ENCODE peak calls at places on chromosomes 4 and X, in ten cellular contexts. M, U, X, O, A, L, S, B, W and C are unnamed samples.

GRCh38 chr4:174948826-174949225 is 30.7 kb downstream of the ADAM29 start:
- DNase-seq in M (no peak), L (no peak), B (no peak), U (no peak), O (no peak), X (no peak), W (no peak), S (no peak), A (no peak), C (no peak)

GRCh38 chr4:1192493-1193205 is 20.3 kb upstream of the SPON2 start:
- DNase-seq in A (peak; percentile 35), O (peak; percentile 53), S (peak; percentile 22), U (peak; percentile 12), L (no peak), X (no peak), M (no peak), B (no peak), W (no peak), C (no peak)

GRCh38 chrX:10447577-10448214 is 172.7 kb downstream of the MID1 start:
- DNase-seq in W (no peak), S (no peak), L (peak; percentile 11), B (no peak), M (no peak), O (no peak), U (no peak), A (no peak), X (no peak), C (no peak)

GRCh38 chr4:7675612-7676320 is 241.0 kb upstream of the PSAPL1 start:
- DNase-seq in X (no peak), B (no peak), S (no peak), A (no peak), W (no peak), L (no peak), M (no peak), U (no peak), O (no peak), C (no peak)

GRCh38 chr4:1182313-1182712 is 9.9 kb upstream of the SPON2 start:
- DNase-seq in U (no peak), M (no peak), B (no peak), L (no peak), A (no peak), O (no peak), W (no peak), S (no peak), X (no peak), C (no peak)

GRCh38 chr4:109816894-109817293 is 1.3 kb downstream of the GAR1 start:
- DNase-seq in B (no peak), M (no peak), O (no peak), W (no peak), X (no peak), U (no peak), L (no peak), S (no peak), A (no peak), C (no peak)

GRCh38 chr4:185805979-185806378 is 6.0 kb downstream of the SORBS2 start:
- DNase-seq in O (no peak), B (no peak), M (no peak), L (no peak), X (no peak), W (no peak), A (no peak), S (no peak), U (no peak), C (no peak)

GRCh38 chr4:79413032-79413431 is 5.0 kb upstream of the GK2 start:
- DNase-seq in S (no peak), X (no peak), U (no peak), L (no peak), A (no peak), O (no peak), M (no peak), B (no peak), W (no peak), C (no peak)

GRCh38 chr4:67366341-67366861 is 178.9 kb downstream of the CENPC start:
- DNase-seq in L (peak; percentile 17), A (no peak), B (no peak), S (no peak), W (no peak), X (no peak), U (no peak), M (no peak), O (no peak), C (no peak)

GRCh38 chrX:29852767-29853166 is 362.6 kb upstream of the MAGEB2 start:
- DNase-seq in U (no peak), M (no peak), B (peak; percentile 19), A (no peak), W (no peak), X (no peak), L (no peak), S (no peak), O (no peak), C (no peak)

GRCh38 chrX:19017271-19017670 is 33.4 kb upstream of the PHKA2 start:
- DNase-seq in B (peak; percentile 33), A (no peak), M (no peak), O (no peak), L (no peak), U (no peak), S (no peak), X (no peak), W (peak; percentile 2), C (peak; percentile 36)
- TF ChIP-seq CTCF in B (peak; percentile 60), A (no peak), M (peak; percentile 52), O (peak; percentile 23), L (peak; percentile 57), U (no peak), S (no peak), X (no peak), W (peak; percentile 62), C (no peak)

GRCh38 chr4:187993827-187994226 is 1.7 kb upstream of the ZFP42 start:
- DNase-seq in S (no peak), L (no peak), O (no peak), M (no peak), U (no peak), X (no peak), B (peak; percentile 25), W (peak; percentile 30), A (no peak), C (no peak)
- TF ChIP-seq CTCF in S (no peak), L (peak; percentile 17), O (peak; percentile 18), M (no peak), U (no peak), X (no peak), B (peak; percentile 36), W (peak; percentile 66), A (no peak), C (no peak)

GRCh38 chr4:164952551-164952950 is 24.9 kb downstream of the TRIM61 start:
- DNase-seq in W (no peak), L (no peak), U (no peak), A (no peak), O (no peak), B (no peak), S (no peak), M (no peak), X (no peak), C (no peak)

GRCh38 chr4:164948943-164949342 is 28.5 kb downstream of the TRIM61 start:
- DNase-seq in A (no peak), L (no peak), X (no peak), O (no peak), W (no peak), B (no peak), S (no peak), M (no peak), U (no peak), C (no peak)

GRCh38 chr4:164946810-164947209 is 30.6 kb downstream of the TRIM61 start:
- DNase-seq in S (no peak), M (no peak), W (no peak), A (no peak), L (no peak), U (no peak), X (no peak), B (no peak), O (no peak), C (no peak)

GRCh38 chr4:164945146-164945545 is 32.3 kb downstream of the TRIM61 start:
- DNase-seq in W (no peak), O (no peak), U (no peak), L (no peak), B (no peak), X (no peak), S (no peak), A (no peak), M (no peak), C (no peak)

DNA sequence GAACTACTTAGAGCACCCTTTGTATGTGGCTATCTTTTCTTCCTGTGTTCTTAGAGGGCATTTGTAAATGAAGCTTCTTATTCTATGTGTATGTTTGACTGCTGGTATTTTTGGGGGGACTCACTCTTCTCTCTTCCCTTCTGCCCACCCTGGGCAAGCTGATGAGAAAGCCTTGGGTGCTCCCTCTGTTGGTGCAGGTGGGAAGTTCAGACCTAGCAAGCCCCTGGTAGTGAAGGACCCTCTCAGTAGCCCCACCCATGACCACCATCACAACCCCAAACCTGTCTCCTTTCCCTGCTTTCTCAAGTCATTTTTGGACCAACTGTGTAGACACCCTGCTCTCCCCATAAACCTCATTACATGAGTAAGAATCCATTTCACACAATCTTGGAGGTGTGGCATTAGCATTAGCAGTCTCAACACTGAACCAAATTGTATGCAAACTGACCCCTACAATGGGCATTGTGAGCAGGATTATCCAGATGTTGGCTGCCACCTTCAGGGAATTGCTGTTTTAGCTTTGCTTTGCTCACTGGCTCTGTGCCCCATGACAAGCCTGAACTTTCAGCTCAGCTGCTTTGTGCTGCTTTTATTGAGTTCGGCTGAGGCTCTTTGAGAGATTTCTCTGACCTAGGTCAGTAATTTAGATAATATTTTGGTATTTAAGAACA is 27.9 kb downstream of the TRIM61 start:
- DNase-seq in A (no peak), B (peak; percentile 50), S (no peak), M (no peak), L (no peak), U (no peak), X (no peak), W (no peak), O (no peak), C (no peak)
- TF ChIP-seq CTCF in A (no peak), B (peak; percentile 35), S (no peak), M (peak; percentile 22), L (no peak), U (no peak), X (no peak), W (peak; percentile 33), O (no peak), C (peak; percentile 19)

GRCh38 chr4:30256105-30256828 is 463.9 kb upstream of the PCDH7 start:
- DNase-seq in W (no peak), A (no peak), S (no peak), L (no peak), O (peak; percentile 54), U (no peak), M (no peak), B (no peak), X (no peak), C (no peak)
- TF ChIP-seq CTCF in W (no peak), A (no peak), S (no peak), L (no peak), O (no peak), U (no peak), M (no peak), B (no peak), X (no peak), C (no peak)